ENCODE peak calls at places on chromosomes 11 and 22, in eight cellular contexts. One of them, this sample, is unnamed.

GRCh38 chr11:133955091-133955846 is 1.5 kb downstream of the IGSF9B start:
- DNase-seq in AG20443: no peak
- DNase-seq in stimulated activated effector memory CD8-positive, alpha-beta T cell treated with anti-CD3 and anti-CD28 coated beads, Interleukin-12 subunit alpha, Interleukin-12 subunit beta, amount 100 ng/mL, for 72 hours: no peak
- DNase-seq in left cardiac atrium: peak; percentile 79
- DNase-seq in uterus: peak; percentile 81
- DNase-seq in frontal cortex: no peak
- DNase-seq in stimulated activated CD8-positive, alpha-beta memory T cell treated with anti-CD3 and anti-CD28 coated beads, Interleukin-12 subunit alpha, Interleukin-12 subunit beta, amount 100 ng/mL, for 4 hours: no peak
- DNase-seq in heart left ventricle: peak; percentile 90
- DNase-seq in this sample: no peak

GRCh38 chr11:17230867-17231851 is 23.4 kb upstream of the PIK3C2A start:
- DNase-seq in AG20443: no peak
- DNase-seq in stimulated activated effector memory CD8-positive, alpha-beta T cell treated with anti-CD3 and anti-CD28 coated beads, Interleukin-12 subunit alpha, Interleukin-12 subunit beta, amount 100 ng/mL, for 72 hours: peak; percentile 60
- DNase-seq in left cardiac atrium: no peak
- DNase-seq in uterus: no peak
- DNase-seq in frontal cortex: no peak
- DNase-seq in stimulated activated CD8-positive, alpha-beta memory T cell treated with anti-CD3 and anti-CD28 coated beads, Interleukin-12 subunit alpha, Interleukin-12 subunit beta, amount 100 ng/mL, for 4 hours: no peak
- DNase-seq in heart left ventricle: no peak
- DNase-seq in this sample: no peak

GRCh38 chr11:40140560-40140959 is 1318.9 kb downstream of the LRRC4C start:
- DNase-seq in AG20443: no peak
- DNase-seq in stimulated activated effector memory CD8-positive, alpha-beta T cell treated with anti-CD3 and anti-CD28 coated beads, Interleukin-12 subunit alpha, Interleukin-12 subunit beta, amount 100 ng/mL, for 72 hours: no peak
- DNase-seq in left cardiac atrium: no peak
- DNase-seq in uterus: no peak
- DNase-seq in frontal cortex: no peak
- DNase-seq in stimulated activated CD8-positive, alpha-beta memory T cell treated with anti-CD3 and anti-CD28 coated beads, Interleukin-12 subunit alpha, Interleukin-12 subunit beta, amount 100 ng/mL, for 4 hours: no peak
- DNase-seq in heart left ventricle: no peak
- DNase-seq in this sample: no peak

GRCh38 chr11:94149435-94149834 is 20.8 kb downstream of the PANX1 start:
- DNase-seq in AG20443: no peak
- DNase-seq in stimulated activated effector memory CD8-positive, alpha-beta T cell treated with anti-CD3 and anti-CD28 coated beads, Interleukin-12 subunit alpha, Interleukin-12 subunit beta, amount 100 ng/mL, for 72 hours: no peak
- DNase-seq in left cardiac atrium: no peak
- DNase-seq in uterus: no peak
- DNase-seq in frontal cortex: no peak
- DNase-seq in stimulated activated CD8-positive, alpha-beta memory T cell treated with anti-CD3 and anti-CD28 coated beads, Interleukin-12 subunit alpha, Interleukin-12 subunit beta, amount 100 ng/mL, for 4 hours: no peak
- DNase-seq in heart left ventricle: no peak
- DNase-seq in this sample: no peak

GRCh38 chr11:68976563-68976962 is 4.2 kb downstream of the MRGPRD start:
- DNase-seq in AG20443: peak; percentile 27
- DNase-seq in stimulated activated effector memory CD8-positive, alpha-beta T cell treated with anti-CD3 and anti-CD28 coated beads, Interleukin-12 subunit alpha, Interleukin-12 subunit beta, amount 100 ng/mL, for 72 hours: no peak
- DNase-seq in left cardiac atrium: no peak
- DNase-seq in uterus: no peak
- DNase-seq in frontal cortex: no peak
- DNase-seq in stimulated activated CD8-positive, alpha-beta memory T cell treated with anti-CD3 and anti-CD28 coated beads, Interleukin-12 subunit alpha, Interleukin-12 subunit beta, amount 100 ng/mL, for 4 hours: no peak
- DNase-seq in heart left ventricle: no peak
- DNase-seq in this sample: no peak

GRCh38 chr11:30046211-30046945 is 29.5 kb upstream of the KCNA4 start:
- DNase-seq in AG20443: no peak
- DNase-seq in stimulated activated effector memory CD8-positive, alpha-beta T cell treated with anti-CD3 and anti-CD28 coated beads, Interleukin-12 subunit alpha, Interleukin-12 subunit beta, amount 100 ng/mL, for 72 hours: no peak
- DNase-seq in left cardiac atrium: no peak
- DNase-seq in uterus: no peak
- DNase-seq in frontal cortex: no peak
- DNase-seq in stimulated activated CD8-positive, alpha-beta memory T cell treated with anti-CD3 and anti-CD28 coated beads, Interleukin-12 subunit alpha, Interleukin-12 subunit beta, amount 100 ng/mL, for 4 hours: no peak
- DNase-seq in heart left ventricle: no peak
- DNase-seq in this sample: no peak

GRCh38 chr11:61912530-61912898 is 4.9 kb downstream of the RAB3IL1 start:
- DNase-seq in AG20443: no peak
- DNase-seq in stimulated activated effector memory CD8-positive, alpha-beta T cell treated with anti-CD3 and anti-CD28 coated beads, Interleukin-12 subunit alpha, Interleukin-12 subunit beta, amount 100 ng/mL, for 72 hours: no peak
- DNase-seq in left cardiac atrium: no peak
- DNase-seq in uterus: peak; percentile 22
- DNase-seq in frontal cortex: no peak
- DNase-seq in stimulated activated CD8-positive, alpha-beta memory T cell treated with anti-CD3 and anti-CD28 coated beads, Interleukin-12 subunit alpha, Interleukin-12 subunit beta, amount 100 ng/mL, for 4 hours: no peak
- DNase-seq in heart left ventricle: no peak
- DNase-seq in this sample: peak; percentile 19

GRCh38 chr22:49911881-49912625 is 6.2 kb downstream of the ALG12 start:
- DNase-seq in AG20443: no peak
- DNase-seq in stimulated activated effector memory CD8-positive, alpha-beta T cell treated with anti-CD3 and anti-CD28 coated beads, Interleukin-12 subunit alpha, Interleukin-12 subunit beta, amount 100 ng/mL, for 72 hours: no peak
- DNase-seq in left cardiac atrium: no peak
- DNase-seq in uterus: no peak
- DNase-seq in frontal cortex: no peak
- DNase-seq in stimulated activated CD8-positive, alpha-beta memory T cell treated with anti-CD3 and anti-CD28 coated beads, Interleukin-12 subunit alpha, Interleukin-12 subunit beta, amount 100 ng/mL, for 4 hours: no peak
- DNase-seq in heart left ventricle: no peak
- DNase-seq in this sample: no peak

GRCh38 chr11:33772300-33772699 is 2.0 kb downstream of the FBXO3 start:
- DNase-seq in AG20443: no peak
- DNase-seq in stimulated activated effector memory CD8-positive, alpha-beta T cell treated with anti-CD3 and anti-CD28 coated beads, Interleukin-12 subunit alpha, Interleukin-12 subunit beta, amount 100 ng/mL, for 72 hours: no peak
- DNase-seq in left cardiac atrium: no peak
- DNase-seq in uterus: no peak
- DNase-seq in frontal cortex: no peak
- DNase-seq in stimulated activated CD8-positive, alpha-beta memory T cell treated with anti-CD3 and anti-CD28 coated beads, Interleukin-12 subunit alpha, Interleukin-12 subunit beta, amount 100 ng/mL, for 4 hours: no peak
- DNase-seq in heart left ventricle: no peak
- DNase-seq in this sample: no peak

GRCh38 chr11:19374189-19374588 is 133.4 kb upstream of the E2F8 start:
- DNase-seq in AG20443: peak; percentile 88
- DNase-seq in stimulated activated effector memory CD8-positive, alpha-beta T cell treated with anti-CD3 and anti-CD28 coated beads, Interleukin-12 subunit alpha, Interleukin-12 subunit beta, amount 100 ng/mL, for 72 hours: no peak
- DNase-seq in left cardiac atrium: no peak
- DNase-seq in uterus: no peak
- DNase-seq in frontal cortex: no peak
- DNase-seq in stimulated activated CD8-positive, alpha-beta memory T cell treated with anti-CD3 and anti-CD28 coated beads, Interleukin-12 subunit alpha, Interleukin-12 subunit beta, amount 100 ng/mL, for 4 hours: no peak
- DNase-seq in heart left ventricle: no peak
- DNase-seq in this sample: no peak

GRCh38 chr11:62004473-62004872 is 37.0 kb upstream of the FTH1 start:
- DNase-seq in AG20443: peak; percentile 59
- DNase-seq in stimulated activated effector memory CD8-positive, alpha-beta T cell treated with anti-CD3 and anti-CD28 coated beads, Interleukin-12 subunit alpha, Interleukin-12 subunit beta, amount 100 ng/mL, for 72 hours: no peak
- DNase-seq in left cardiac atrium: peak; percentile 68
- DNase-seq in uterus: no peak
- DNase-seq in frontal cortex: no peak
- DNase-seq in stimulated activated CD8-positive, alpha-beta memory T cell treated with anti-CD3 and anti-CD28 coated beads, Interleukin-12 subunit alpha, Interleukin-12 subunit beta, amount 100 ng/mL, for 4 hours: no peak
- DNase-seq in heart left ventricle: peak; percentile 48
- DNase-seq in this sample: peak; percentile 57

GRCh38 chr11:36156486-36157150 is 132.6 kb downstream of the COMMD9 start:
- DNase-seq in AG20443: no peak
- DNase-seq in stimulated activated effector memory CD8-positive, alpha-beta T cell treated with anti-CD3 and anti-CD28 coated beads, Interleukin-12 subunit alpha, Interleukin-12 subunit beta, amount 100 ng/mL, for 72 hours: no peak
- DNase-seq in left cardiac atrium: no peak
- DNase-seq in uterus: peak; percentile 34
- DNase-seq in frontal cortex: no peak
- DNase-seq in stimulated activated CD8-positive, alpha-beta memory T cell treated with anti-CD3 and anti-CD28 coated beads, Interleukin-12 subunit alpha, Interleukin-12 subunit beta, amount 100 ng/mL, for 4 hours: no peak
- DNase-seq in heart left ventricle: no peak
- DNase-seq in this sample: no peak

GRCh38 chr11:17015639-17016125 is 1.5 kb upstream of the PLEKHA7 start:
- DNase-seq in AG20443: peak; percentile 34
- DNase-seq in stimulated activated effector memory CD8-positive, alpha-beta T cell treated with anti-CD3 and anti-CD28 coated beads, Interleukin-12 subunit alpha, Interleukin-12 subunit beta, amount 100 ng/mL, for 72 hours: no peak
- DNase-seq in left cardiac atrium: no peak
- DNase-seq in uterus: no peak
- DNase-seq in frontal cortex: no peak
- DNase-seq in stimulated activated CD8-positive, alpha-beta memory T cell treated with anti-CD3 and anti-CD28 coated beads, Interleukin-12 subunit alpha, Interleukin-12 subunit beta, amount 100 ng/mL, for 4 hours: no peak
- DNase-seq in heart left ventricle: no peak
- DNase-seq in this sample: no peak

GRCh38 chr11:27237641-27238040 is 125.4 kb downstream of the CCDC34 start:
- DNase-seq in AG20443: no peak
- DNase-seq in stimulated activated effector memory CD8-positive, alpha-beta T cell treated with anti-CD3 and anti-CD28 coated beads, Interleukin-12 subunit alpha, Interleukin-12 subunit beta, amount 100 ng/mL, for 72 hours: no peak
- DNase-seq in left cardiac atrium: no peak
- DNase-seq in uterus: no peak
- DNase-seq in frontal cortex: no peak
- DNase-seq in stimulated activated CD8-positive, alpha-beta memory T cell treated with anti-CD3 and anti-CD28 coated beads, Interleukin-12 subunit alpha, Interleukin-12 subunit beta, amount 100 ng/mL, for 4 hours: no peak
- DNase-seq in heart left ventricle: no peak
- DNase-seq in this sample: no peak

GRCh38 chr22:47281126-47282106 is 519.0 kb downstream of the TBC1D22A start:
- DNase-seq in AG20443: peak; percentile 61
- DNase-seq in stimulated activated effector memory CD8-positive, alpha-beta T cell treated with anti-CD3 and anti-CD28 coated beads, Interleukin-12 subunit alpha, Interleukin-12 subunit beta, amount 100 ng/mL, for 72 hours: no peak
- DNase-seq in left cardiac atrium: no peak
- DNase-seq in uterus: no peak
- DNase-seq in frontal cortex: no peak
- DNase-seq in stimulated activated CD8-positive, alpha-beta memory T cell treated with anti-CD3 and anti-CD28 coated beads, Interleukin-12 subunit alpha, Interleukin-12 subunit beta, amount 100 ng/mL, for 4 hours: no peak
- DNase-seq in heart left ventricle: no peak
- DNase-seq in this sample: no peak

GRCh38 chr22:40421941-40422340 is 51.5 kb downstream of the SGSM3 start:
- DNase-seq in AG20443: no peak
- DNase-seq in stimulated activated effector memory CD8-positive, alpha-beta T cell treated with anti-CD3 and anti-CD28 coated beads, Interleukin-12 subunit alpha, Interleukin-12 subunit beta, amount 100 ng/mL, for 72 hours: no peak
- DNase-seq in left cardiac atrium: no peak
- DNase-seq in uterus: no peak
- DNase-seq in frontal cortex: no peak
- DNase-seq in stimulated activated CD8-positive, alpha-beta memory T cell treated with anti-CD3 and anti-CD28 coated beads, Interleukin-12 subunit alpha, Interleukin-12 subunit beta, amount 100 ng/mL, for 4 hours: no peak
- DNase-seq in heart left ventricle: no peak
- DNase-seq in this sample: no peak

GRCh38 chr22:28013611-28014010 is 94.6 kb upstream of the PITPNB start:
- DNase-seq in AG20443: no peak
- DNase-seq in stimulated activated effector memory CD8-positive, alpha-beta T cell treated with anti-CD3 and anti-CD28 coated beads, Interleukin-12 subunit alpha, Interleukin-12 subunit beta, amount 100 ng/mL, for 72 hours: no peak
- DNase-seq in left cardiac atrium: peak; percentile 15
- DNase-seq in uterus: no peak
- DNase-seq in frontal cortex: no peak
- DNase-seq in stimulated activated CD8-positive, alpha-beta memory T cell treated with anti-CD3 and anti-CD28 coated beads, Interleukin-12 subunit alpha, Interleukin-12 subunit beta, amount 100 ng/mL, for 4 hours: no peak
- DNase-seq in heart left ventricle: peak; percentile 23
- DNase-seq in this sample: no peak

GRCh38 chr22:44291265-44292006 is 21.3 kb downstream of the SHISAL1 start:
- DNase-seq in AG20443: no peak
- DNase-seq in stimulated activated effector memory CD8-positive, alpha-beta T cell treated with anti-CD3 and anti-CD28 coated beads, Interleukin-12 subunit alpha, Interleukin-12 subunit beta, amount 100 ng/mL, for 72 hours: no peak
- DNase-seq in left cardiac atrium: no peak
- DNase-seq in uterus: no peak
- DNase-seq in frontal cortex: no peak
- DNase-seq in stimulated activated CD8-positive, alpha-beta memory T cell treated with anti-CD3 and anti-CD28 coated beads, Interleukin-12 subunit alpha, Interleukin-12 subunit beta, amount 100 ng/mL, for 4 hours: no peak
- DNase-seq in heart left ventricle: no peak
- DNase-seq in this sample: no peak

This sample was measured in GM12892.